ENCODE peak calls at places on chromosomes 11 and 22, in seven cellular contexts. One of them, this sample, is unnamed.
A peak's percentile ranks its signal among the peaks of the same experiment; 100 is the strongest.

GRCh38 chr22:19510919-19511341 is 13.3 kb downstream of the CLDN5 start:
- DNase-seq in HS-27A: no peak
- DNase-seq in cardiac fibroblast: peak; percentile 3
- DNase-seq in adipocyte: no peak
- DNase-seq in foreskin melanocyte: no peak
- DNase-seq in myocyte: peak; percentile 80
- DNase-seq in ecto neural progenitor cell: no peak
- DNase-seq in this sample: no peak

GRCh38 chr22:28855355-28856094 is 27.8 kb upstream of the ZNRF3 start:
- DNase-seq in HS-27A: peak; percentile 20
- DNase-seq in cardiac fibroblast: peak; percentile 81
- DNase-seq in adipocyte: peak; percentile 85
- DNase-seq in foreskin melanocyte: peak; percentile 49
- DNase-seq in myocyte: peak; percentile 78
- DNase-seq in ecto neural progenitor cell: peak; percentile 53
- DNase-seq in this sample: no peak

GRCh38 chr11:34667810-34668582 is 47.1 kb downstream of the EHF start:
- DNase-seq in HS-27A: no peak
- DNase-seq in cardiac fibroblast: no peak
- DNase-seq in adipocyte: no peak
- DNase-seq in foreskin melanocyte: no peak
- DNase-seq in myocyte: no peak
- DNase-seq in ecto neural progenitor cell: no peak
- DNase-seq in this sample: no peak

GRCh38 chr11:86151188-86152005 is 82.5 kb upstream of the PICALM start:
- DNase-seq in HS-27A: peak; percentile 66
- DNase-seq in cardiac fibroblast: peak; percentile 56
- DNase-seq in adipocyte: peak; percentile 49
- DNase-seq in foreskin melanocyte: peak; percentile 73
- DNase-seq in myocyte: peak; percentile 82
- DNase-seq in ecto neural progenitor cell: no peak
- DNase-seq in this sample: peak; percentile 34

GRCh38 chr11:129006161-129006560 is 63.5 kb upstream of the TP53AIP1 start:
- DNase-seq in HS-27A: no peak
- DNase-seq in cardiac fibroblast: no peak
- DNase-seq in adipocyte: no peak
- DNase-seq in foreskin melanocyte: no peak
- DNase-seq in myocyte: no peak
- DNase-seq in ecto neural progenitor cell: no peak
- DNase-seq in this sample: no peak

GRCh38 chr11:119845756-119846155 is 116.8 kb upstream of the NECTIN1 start:
- DNase-seq in HS-27A: no peak
- DNase-seq in cardiac fibroblast: no peak
- DNase-seq in adipocyte: no peak
- DNase-seq in foreskin melanocyte: no peak
- DNase-seq in myocyte: no peak
- DNase-seq in ecto neural progenitor cell: no peak
- DNase-seq in this sample: no peak

GRCh38 chr22:36928181-36928580 is 14.8 kb downstream of the CSF2RB start:
- DNase-seq in HS-27A: no peak
- DNase-seq in cardiac fibroblast: no peak
- DNase-seq in adipocyte: no peak
- DNase-seq in foreskin melanocyte: no peak
- DNase-seq in myocyte: no peak
- DNase-seq in ecto neural progenitor cell: no peak
- DNase-seq in this sample: no peak

GRCh38 chr11:72561856-72562255 is 112.4 kb downstream of the PDE2A start:
- DNase-seq in HS-27A: no peak
- DNase-seq in cardiac fibroblast: no peak
- DNase-seq in adipocyte: no peak
- DNase-seq in foreskin melanocyte: no peak
- DNase-seq in myocyte: peak; percentile 21
- DNase-seq in ecto neural progenitor cell: no peak
- DNase-seq in this sample: no peak

GRCh38 chr11:86749376-86749775 is 51.0 kb upstream of the PRSS23 start:
- DNase-seq in HS-27A: no peak
- DNase-seq in cardiac fibroblast: peak; percentile 19
- DNase-seq in adipocyte: no peak
- DNase-seq in foreskin melanocyte: no peak
- DNase-seq in myocyte: no peak
- DNase-seq in ecto neural progenitor cell: no peak
- DNase-seq in this sample: no peak

GRCh38 chr22:50245214-50246072 is 620 bp upstream of the TUBGCP6 start:
- DNase-seq in HS-27A: no peak
- DNase-seq in cardiac fibroblast: no peak
- DNase-seq in adipocyte: no peak
- DNase-seq in foreskin melanocyte: no peak
- DNase-seq in myocyte: no peak
- DNase-seq in ecto neural progenitor cell: no peak
- DNase-seq in this sample: no peak

GRCh38 chr11:14015711-14016110 is 53.2 kb downstream of the SPON1 start:
- DNase-seq in HS-27A: peak; percentile 43
- DNase-seq in cardiac fibroblast: peak; percentile 48
- DNase-seq in adipocyte: peak; percentile 60
- DNase-seq in foreskin melanocyte: no peak
- DNase-seq in myocyte: no peak
- DNase-seq in ecto neural progenitor cell: no peak
- DNase-seq in this sample: no peak

GRCh38 chr11:65637794-65638317 is at the start of gene SIPA1:
- DNase-seq in HS-27A: peak; percentile 81
- DNase-seq in cardiac fibroblast: peak; percentile 91
- DNase-seq in adipocyte: peak; percentile 90
- DNase-seq in foreskin melanocyte: peak; percentile 70
- DNase-seq in myocyte: peak; percentile 86
- DNase-seq in ecto neural progenitor cell: peak; percentile 91
- DNase-seq in this sample: peak; percentile 79

GRCh38 chr11:121452609-121453150 is at the start of gene SORL1-AS1:
- DNase-seq in HS-27A: no peak
- DNase-seq in cardiac fibroblast: no peak
- DNase-seq in adipocyte: no peak
- DNase-seq in foreskin melanocyte: no peak
- DNase-seq in myocyte: no peak
- DNase-seq in ecto neural progenitor cell: no peak
- DNase-seq in this sample: no peak

GRCh38 chr11:24043842-24044241 is 453.0 kb upstream of the LUZP2 start:
- DNase-seq in HS-27A: no peak
- DNase-seq in cardiac fibroblast: no peak
- DNase-seq in adipocyte: no peak
- DNase-seq in foreskin melanocyte: no peak
- DNase-seq in myocyte: no peak
- DNase-seq in ecto neural progenitor cell: no peak
- DNase-seq in this sample: no peak

GRCh38 chr11:88410636-88411035 is 73.1 kb upstream of the CTSC start:
- DNase-seq in HS-27A: no peak
- DNase-seq in cardiac fibroblast: no peak
- DNase-seq in adipocyte: no peak
- DNase-seq in foreskin melanocyte: no peak
- DNase-seq in myocyte: no peak
- DNase-seq in ecto neural progenitor cell: no peak
- DNase-seq in this sample: no peak

GRCh38 chr11:112822478-112823274 is 138.5 kb upstream of the NCAM1 start:
- DNase-seq in HS-27A: no peak
- DNase-seq in cardiac fibroblast: no peak
- DNase-seq in adipocyte: no peak
- DNase-seq in foreskin melanocyte: no peak
- DNase-seq in myocyte: peak; percentile 58
- DNase-seq in ecto neural progenitor cell: peak; percentile 64
- DNase-seq in this sample: no peak

GRCh38 chr22:36921309-36922096 is 8.1 kb downstream of the CSF2RB start:
- DNase-seq in HS-27A: no peak
- DNase-seq in cardiac fibroblast: no peak
- DNase-seq in adipocyte: no peak
- DNase-seq in foreskin melanocyte: no peak
- DNase-seq in myocyte: no peak
- DNase-seq in ecto neural progenitor cell: no peak
- DNase-seq in this sample: no peak

GRCh38 chr22:27937453-27937852 is 18.4 kb upstream of the PITPNB start:
- DNase-seq in HS-27A: no peak
- DNase-seq in cardiac fibroblast: no peak
- DNase-seq in adipocyte: no peak
- DNase-seq in foreskin melanocyte: no peak
- DNase-seq in myocyte: no peak
- DNase-seq in ecto neural progenitor cell: no peak
- DNase-seq in this sample: no peak

GRCh38 chr11:22666700-22667439 is 459 bp downstream of the GAS2 start:
- DNase-seq in HS-27A: no peak
- DNase-seq in cardiac fibroblast: peak; percentile 6
- DNase-seq in adipocyte: peak; percentile 35
- DNase-seq in foreskin melanocyte: peak; percentile 12
- DNase-seq in myocyte: no peak
- DNase-seq in ecto neural progenitor cell: peak; percentile 79
- DNase-seq in this sample: peak; percentile 60

GRCh38 chr11:119206512-119207299 is 567 bp downstream of the CBL start:
- DNase-seq in HS-27A: no peak
- DNase-seq in cardiac fibroblast: peak; percentile 12
- DNase-seq in adipocyte: peak; percentile 72
- DNase-seq in foreskin melanocyte: no peak
- DNase-seq in myocyte: peak; percentile 15
- DNase-seq in ecto neural progenitor cell: no peak
- DNase-seq in this sample: peak; percentile 51

GRCh38 chr11:110896358-110896757 is 184.1 kb upstream of the ARHGAP20 start:
- DNase-seq in HS-27A: no peak
- DNase-seq in cardiac fibroblast: peak; percentile 74
- DNase-seq in adipocyte: peak; percentile 81
- DNase-seq in foreskin melanocyte: no peak
- DNase-seq in myocyte: peak; percentile 85
- DNase-seq in ecto neural progenitor cell: no peak
- DNase-seq in this sample: no peak

GRCh38 chr22:17436981-17437410 is 67.7 kb downstream of the CECR2 start:
- DNase-seq in HS-27A: no peak
- DNase-seq in cardiac fibroblast: no peak
- DNase-seq in adipocyte: no peak
- DNase-seq in foreskin melanocyte: peak; percentile 50
- DNase-seq in myocyte: no peak
- DNase-seq in ecto neural progenitor cell: peak; percentile 87
- DNase-seq in this sample: no peak

GRCh38 chr11:61737131-61737530 is 15.3 kb upstream of the MYRF start:
- DNase-seq in HS-27A: no peak
- DNase-seq in cardiac fibroblast: no peak
- DNase-seq in adipocyte: no peak
- DNase-seq in foreskin melanocyte: no peak
- DNase-seq in myocyte: no peak
- DNase-seq in ecto neural progenitor cell: no peak
- DNase-seq in this sample: no peak

GRCh38 chr11:35138606-35138948 is 394 bp upstream of the CD44 start:
- DNase-seq in HS-27A: no peak
- DNase-seq in cardiac fibroblast: no peak
- DNase-seq in adipocyte: no peak
- DNase-seq in foreskin melanocyte: peak; percentile 68
- DNase-seq in myocyte: no peak
- DNase-seq in ecto neural progenitor cell: no peak
- DNase-seq in this sample: no peak

GRCh38 chr22:46061431-46062231 is 84.7 kb upstream of the WNT7B start:
- DNase-seq in HS-27A: no peak
- DNase-seq in cardiac fibroblast: no peak
- DNase-seq in adipocyte: no peak
- DNase-seq in foreskin melanocyte: no peak
- DNase-seq in myocyte: no peak
- DNase-seq in ecto neural progenitor cell: peak; percentile 93
- DNase-seq in this sample: peak; percentile 22

GRCh38 chr11:87039371-87039770 is 1.6 kb downstream of the TMEM135 start:
- DNase-seq in HS-27A: no peak
- DNase-seq in cardiac fibroblast: peak; percentile 35
- DNase-seq in adipocyte: peak; percentile 63
- DNase-seq in foreskin melanocyte: no peak
- DNase-seq in myocyte: no peak
- DNase-seq in ecto neural progenitor cell: no peak
- DNase-seq in this sample: no peak

GRCh38 chr11:72781313-72782080 is 12.3 kb downstream of the STARD10 start:
- DNase-seq in HS-27A: no peak
- DNase-seq in cardiac fibroblast: no peak
- DNase-seq in adipocyte: peak; percentile 49
- DNase-seq in foreskin melanocyte: no peak
- DNase-seq in myocyte: no peak
- DNase-seq in ecto neural progenitor cell: peak; percentile 66
- DNase-seq in this sample: peak; percentile 45

GRCh38 chr11:94149435-94149834 is 20.8 kb downstream of the PANX1 start:
- DNase-seq in HS-27A: no peak
- DNase-seq in cardiac fibroblast: peak; percentile 87
- DNase-seq in adipocyte: peak; percentile 80
- DNase-seq in foreskin melanocyte: no peak
- DNase-seq in myocyte: no peak
- DNase-seq in ecto neural progenitor cell: no peak
- DNase-seq in this sample: no peak

GRCh38 chr11:130873766-130874165 is 42.5 kb downstream of the SNX19 start:
- DNase-seq in HS-27A: no peak
- DNase-seq in cardiac fibroblast: peak; percentile 80
- DNase-seq in adipocyte: peak; percentile 47
- DNase-seq in foreskin melanocyte: no peak
- DNase-seq in myocyte: peak; percentile 40
- DNase-seq in ecto neural progenitor cell: no peak
- DNase-seq in this sample: no peak

GRCh38 chr11:131683131-131683530 is 312.7 kb downstream of the NTM start:
- DNase-seq in HS-27A: no peak
- DNase-seq in cardiac fibroblast: no peak
- DNase-seq in adipocyte: no peak
- DNase-seq in foreskin melanocyte: no peak
- DNase-seq in myocyte: no peak
- DNase-seq in ecto neural progenitor cell: peak; percentile 37
- DNase-seq in this sample: no peak

GRCh38 chr11:67119577-67120391 is 721 bp downstream of the KDM2A start:
- DNase-seq in HS-27A: no peak
- DNase-seq in cardiac fibroblast: peak; percentile 21
- DNase-seq in adipocyte: peak; percentile 58
- DNase-seq in foreskin melanocyte: peak; percentile 11
- DNase-seq in myocyte: peak; percentile 24
- DNase-seq in ecto neural progenitor cell: peak; percentile 60
- DNase-seq in this sample: no peak

GRCh38 chr11:23866641-23867040 is 630.2 kb upstream of the LUZP2 start:
- DNase-seq in HS-27A: no peak
- DNase-seq in cardiac fibroblast: peak; percentile 24
- DNase-seq in adipocyte: no peak
- DNase-seq in foreskin melanocyte: no peak
- DNase-seq in myocyte: no peak
- DNase-seq in ecto neural progenitor cell: no peak
- DNase-seq in this sample: no peak

GRCh38 chr22:42969348-42969975 is 45.5 kb downstream of the PACSIN2 start:
- DNase-seq in HS-27A: no peak
- DNase-seq in cardiac fibroblast: peak; percentile 61
- DNase-seq in adipocyte: peak; percentile 83
- DNase-seq in foreskin melanocyte: no peak
- DNase-seq in myocyte: no peak
- DNase-seq in ecto neural progenitor cell: no peak
- DNase-seq in this sample: no peak